ENCODE peak calls at places on chromosomes 13 and 19, in ten cellular contexts. P, U, D, G, C, L, J, O, W and M are unnamed samples.

GRCh38 chr19:40596608-40597328 is 4.4 kb upstream of the LTBP4 start:
- DNase-seq in J (no peak), O (no peak), D (peak; percentile 57), G (peak; percentile 54), U (peak; percentile 91), C (no peak), W (peak; percentile 78), P (no peak), L (no peak), M (no peak)

GRCh38 chr19:33293255-33294057 is 8.9 kb downstream of the CEBPA start:
- DNase-seq in O (peak; percentile 69), P (no peak), J (no peak), U (no peak), C (no peak), D (peak; percentile 75), W (peak; percentile 32), L (no peak), G (peak; percentile 49), M (peak; percentile 71)

GRCh38 chr13:94780421-94780820 is 68.1 kb upstream of the SOX21 start:
- DNase-seq in G (no peak), C (no peak), D (no peak), W (no peak), P (no peak), O (no peak), U (no peak), J (no peak), L (no peak), M (no peak)

GRCh38 chr19:32367948-32368536 is 22.6 kb downstream of the ZNF507 start:
- DNase-seq in U (no peak), D (no peak), O (no peak), L (no peak), C (no peak), J (no peak), W (no peak), P (no peak), G (no peak), M (no peak)

GRCh38 chr19:2446390-2446789 is 10.4 kb downstream of the LMNB2 start:
- DNase-seq in J (no peak), W (no peak), C (no peak), O (no peak), P (no peak), G (no peak), U (no peak), L (no peak), D (no peak), M (no peak)

GRCh38 chr13:113427562-113428468 is 25.5 kb downstream of the ADPRHL1 start:
- DNase-seq in D (no peak), W (no peak), G (no peak), C (no peak), P (no peak), O (no peak), J (no peak), L (no peak), U (no peak), M (no peak)

GRCh38 chr13:45511310-45512147 is 46.8 kb downstream of the COG3 start:
- DNase-seq in C (no peak), W (no peak), J (peak; percentile 79), G (peak; percentile 73), O (peak; percentile 75), L (peak; percentile 80), P (peak; percentile 53), U (no peak), D (peak; percentile 59), M (peak; percentile 80)

GRCh38 chr13:76516013-76516412 is 370.2 kb downstream of the KCTD12 start:
- DNase-seq in L (no peak), D (peak; percentile 91), C (no peak), J (peak; percentile 6), P (no peak), U (no peak), G (no peak), O (no peak), W (no peak), M (peak; percentile 20)

GRCh38 chr13:79799466-79799865 is 318.5 kb downstream of the NDFIP2 start:
- DNase-seq in D (peak; percentile 42), P (no peak), U (no peak), W (no peak), C (no peak), G (no peak), O (peak; percentile 97), J (no peak), L (no peak), M (no peak)

GRCh38 chr19:42252365-42253244 is 2.3 kb downstream of the ERF start:
- DNase-seq in U (peak; percentile 92), C (no peak), J (no peak), D (peak; percentile 64), O (no peak), L (peak; percentile 89), G (peak; percentile 54), P (no peak), W (peak; percentile 67), M (peak; percentile 55)

GRCh38 chr19:10836478-10837325 is 690 bp upstream of the TMED1 start:
- DNase-seq in W (peak; percentile 82), L (no peak), U (peak; percentile 96), D (peak; percentile 81), C (peak; percentile 62), P (peak; percentile 89), J (peak; percentile 96), G (peak; percentile 93), O (peak; percentile 91), M (peak; percentile 100)

GRCh38 chr13:111610077-111610476 is 289.6 kb downstream of the TEX29 start:
- DNase-seq in P (peak; percentile 28), J (no peak), C (no peak), W (no peak), U (no peak), D (no peak), L (no peak), O (no peak), G (no peak), M (no peak)

GRCh38 chr19:45821103-45821521 is 6.0 kb upstream of the RSPH6A start:
- DNase-seq in O (no peak), U (no peak), W (no peak), L (no peak), P (no peak), C (no peak), G (no peak), D (no peak), J (no peak), M (no peak)

GRCh38 chr13:108018371-108018870 is 196.9 kb downstream of the LIG4 start:
- DNase-seq in J (no peak), P (no peak), U (no peak), L (no peak), D (no peak), G (no peak), W (no peak), C (no peak), O (no peak), M (no peak)

GRCh38 chr13:98888222-98888889 is 89.5 kb downstream of the DOCK9 start:
- DNase-seq in J (no peak), W (no peak), O (no peak), C (no peak), L (no peak), G (no peak), D (no peak), P (no peak), U (no peak), M (no peak)

GRCh38 chr19:3024509-3024869 is 4.6 kb downstream of the TLE2 start:
- DNase-seq in J (no peak), W (no peak), C (no peak), O (no peak), P (no peak), D (no peak), G (no peak), L (no peak), U (no peak), M (no peak)

GRCh38 chr19:45173816-45174215 is 4.2 kb downstream of the TRAPPC6A start:
- DNase-seq in L (no peak), D (no peak), C (no peak), G (no peak), W (no peak), P (no peak), J (no peak), O (no peak), U (no peak), M (no peak)

GRCh38 chr19:1410789-1411188 is 3.4 kb downstream of the DAZAP1 start:
- DNase-seq in U (no peak), P (no peak), D (no peak), O (no peak), G (no peak), C (no peak), J (no peak), W (no peak), L (no peak), M (no peak)

GRCh38 chr13:100673831-100674362 is 698 bp downstream of the TMTC4 start:
- DNase-seq in G (peak; percentile 60), P (peak; percentile 78), L (peak; percentile 80), J (peak; percentile 77), C (peak; percentile 19), W (peak; percentile 67), U (no peak), D (peak; percentile 82), O (peak; percentile 29), M (peak; percentile 79)

GRCh38 chr19:46634656-46635218 is 1.3 kb downstream of the GNG8 start:
- DNase-seq in C (no peak), J (no peak), L (no peak), W (no peak), O (no peak), G (no peak), U (no peak), D (no peak), P (peak; percentile 82), M (no peak)

GRCh38 chr13:32731576-32731975 is 145.3 kb downstream of the PDS5B start:
- DNase-seq in W (no peak), U (no peak), O (no peak), C (no peak), G (no peak), P (no peak), J (no peak), L (no peak), D (peak; percentile 4), M (no peak)

GRCh38 chr19:29233591-29233990 is 20.6 kb upstream of the UQCRFS1 start:
- DNase-seq in D (no peak), U (no peak), L (no peak), C (no peak), J (no peak), W (no peak), O (no peak), P (no peak), G (no peak), M (no peak)

GRCh38 chr13:99275093-99275469 is 16.9 kb upstream of the GPR18 start:
- DNase-seq in C (no peak), P (no peak), W (no peak), U (no peak), D (peak; percentile 46), G (no peak), J (no peak), L (no peak), O (no peak), M (no peak)

GRCh38 chr13:52933547-52934167 is 85.2 kb upstream of the PCDH8 start:
- DNase-seq in G (no peak), U (no peak), W (no peak), L (no peak), J (no peak), C (no peak), O (no peak), D (no peak), P (no peak), M (no peak)

GRCh38 chr13:63512095-63512494 is 2096.4 kb upstream of the PCDH20 start:
- DNase-seq in W (no peak), O (no peak), U (no peak), J (no peak), G (no peak), C (no peak), P (no peak), L (no peak), D (no peak), M (no peak)

GRCh38 chr19:4425531-4425930 is 23.1 kb downstream of the CHAF1A start:
- DNase-seq in G (no peak), L (no peak), O (no peak), P (no peak), U (no peak), W (no peak), D (peak; percentile 84), C (no peak), J (no peak), M (no peak)

GRCh38 chr13:77374786-77375185 is 47.9 kb upstream of the MYCBP2 start:
- DNase-seq in C (no peak), P (no peak), U (no peak), L (no peak), W (no peak), O (peak; percentile 39), J (no peak), G (no peak), D (no peak), M (peak; percentile 14)

GRCh38 chr13:88857256-88857655 is 1186.1 kb downstream of the SLITRK5 start:
- DNase-seq in L (no peak), W (no peak), G (no peak), P (no peak), O (no peak), U (no peak), D (no peak), C (no peak), J (no peak), M (no peak)